ENCODE peak calls at places on chromosome 14, in nine cellular contexts. M, B, Q, P, S, W, U, V and X are unnamed samples.

GRCh38 chr14:90381999-90382451 is 14.8 kb upstream of the CALM1 start:
- DNase-seq in W (no peak), Q (peak; percentile 35), U (peak; percentile 90), V (no peak), S (no peak), M (no peak), P (no peak), B (peak; percentile 55), X (no peak)

GRCh38 chr14:100079606-100080005 is 14.4 kb downstream of the EVL start:
- DNase-seq in P (no peak), U (no peak), B (no peak), M (no peak), W (no peak), V (no peak), Q (no peak), S (no peak), X (no peak)

GRCh38 chr14:55807059-55807499 is 227.1 kb downstream of the KTN1 start:
- DNase-seq in V (peak; percentile 97), Q (peak; percentile 72), W (no peak), U (peak; percentile 96), M (peak; percentile 86), P (peak; percentile 85), S (peak; percentile 80), B (peak; percentile 28), X (peak; percentile 87)

GRCh38 chr14:91327201-91327600 is 82.7 kb upstream of the GPR68 start:
- DNase-seq in P (peak; percentile 63), V (no peak), M (no peak), S (no peak), U (no peak), Q (no peak), B (no peak), W (no peak), X (no peak)

GRCh38 chr14:66746316-66747006 is 238.5 kb downstream of the GPHN start:
- DNase-seq in M (peak; percentile 63), B (peak; percentile 12), P (no peak), U (no peak), Q (no peak), V (peak; percentile 28), W (peak; percentile 14), S (peak; percentile 58), X (no peak)

GRCh38 chr14:73787760-73788508 is 63.7 kb upstream of the PTGR2 start:
- DNase-seq in V (peak; percentile 56), M (peak; percentile 48), S (peak; percentile 55), B (no peak), U (no peak), P (peak; percentile 49), Q (no peak), W (no peak), X (no peak)

GRCh38 chr14:52802597-52802996 is 11.2 kb upstream of the GNPNAT1 start:
- DNase-seq in B (no peak), W (no peak), U (no peak), S (peak; percentile 92), M (peak; percentile 82), P (no peak), V (peak; percentile 69), Q (no peak), X (no peak)

GRCh38 chr14:24576766-24577165 is 716 bp upstream of the CTSG start:
- DNase-seq in U (no peak), V (no peak), S (no peak), Q (no peak), M (no peak), B (no peak), W (no peak), P (no peak), X (no peak)

GRCh38 chr14:63701614-63702291 is 26.1 kb downstream of the SGPP1 start:
- DNase-seq in M (no peak), W (no peak), V (no peak), S (no peak), Q (no peak), U (no peak), P (no peak), B (no peak), X (no peak)

GRCh38 chr14:64841772-64842490 is 37.8 kb downstream of the SPTB start:
- DNase-seq in V (no peak), S (no peak), W (no peak), P (peak; percentile 76), U (no peak), Q (no peak), M (peak; percentile 3), B (no peak), X (peak; percentile 61)

GRCh38 chr14:88791629-88792571 is 853 bp downstream of the EML5 start:
- DNase-seq in M (peak; percentile 1), Q (peak; percentile 29), W (peak; percentile 5), P (no peak), U (peak; percentile 25), S (no peak), V (peak; percentile 8), B (no peak), X (no peak)

GRCh38 chr14:104781271-104782077 is 14.1 kb downstream of the AKT1 start:
- DNase-seq in W (no peak), Q (no peak), U (no peak), P (no peak), S (no peak), M (no peak), B (no peak), V (no peak), X (no peak)

GRCh38 chr14:67241416-67242362 is at the start of gene PALS1:
- DNase-seq in B (peak; percentile 62), V (peak; percentile 84), W (peak; percentile 33), S (peak; percentile 88), Q (peak; percentile 32), U (no peak), P (peak; percentile 82), M (peak; percentile 88), X (no peak)

GRCh38 chr14:54881235-54881760 is 21.3 kb downstream of the GCH1 start:
- DNase-seq in B (no peak), P (no peak), V (peak; percentile 68), S (peak; percentile 46), W (no peak), Q (no peak), M (peak; percentile 66), U (no peak), X (no peak)

GRCh38 chr14:103634156-103634555 is 5.1 kb downstream of the KLC1 start:
- DNase-seq in W (no peak), M (no peak), P (no peak), Q (no peak), S (no peak), V (no peak), B (no peak), U (no peak), X (no peak)

DNA sequence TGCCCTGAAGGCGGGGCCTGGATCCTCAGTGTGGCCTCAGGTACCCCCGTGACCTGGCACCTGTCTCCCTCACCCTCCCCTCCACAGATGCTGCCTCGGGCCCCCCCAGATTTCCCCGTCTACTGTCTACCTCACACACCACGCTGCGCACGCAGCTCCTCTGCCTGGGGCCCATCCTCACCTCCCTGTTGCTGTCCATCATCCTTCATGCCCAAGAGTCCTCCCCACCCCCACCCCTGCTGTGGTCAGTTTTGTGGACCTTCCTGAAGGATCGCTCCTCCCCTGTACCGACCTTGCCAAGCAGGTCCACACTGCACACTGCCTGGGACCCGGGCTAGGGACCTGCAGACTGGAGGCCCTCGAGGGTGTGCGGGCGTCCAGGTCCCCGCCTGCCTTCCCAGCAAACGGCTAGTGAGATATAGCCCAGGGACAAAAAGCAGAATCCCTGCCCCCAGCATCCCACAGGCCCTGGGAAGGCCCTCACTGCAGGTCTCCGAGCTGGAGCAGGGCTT is 197.4 kb upstream of the DIO3 start:
- DNase-seq in M (no peak), Q (no peak), B (no peak), P (peak; percentile 69), U (no peak), W (no peak), S (no peak), V (no peak), X (no peak)
- H3K4me1 ChIP-seq in M (no peaks in the 10 kb centered on the region), Q (peaks cover 26% of the 10 kb centered on the region), B (peaks cover 28% of the 10 kb centered on the region), P (no peaks in the 10 kb centered on the region), U (peaks cover 21% of the 10 kb centered on the region), W (no peaks in the 10 kb centered on the region), S (peaks cover 4% of the 10 kb centered on the region), V (no peaks in the 10 kb centered on the region), X (no peaks in the 10 kb centered on the region)

GRCh38 chr14:50529288-50530179 is 2.8 kb downstream of the MAP4K5 start:
- DNase-seq in P (no peak), S (peak; percentile 31), V (peak; percentile 35), Q (no peak), B (no peak), W (no peak), M (peak; percentile 56), U (no peak), X (no peak)
- H3K4me3 ChIP-seq in P (no peak overlapping the region), S (peak overlapping the region; percentile 41), V (peak overlapping the region; percentile 93), Q (no peak overlapping the region), B (peak overlapping the region; percentile 90), W (no peak overlapping the region), M (peak overlapping the region; percentile 53), U (no peak overlapping the region), X (peak overlapping the region; percentile 2)

GRCh38 chr14:68523326-68523610 is 269.6 kb downstream of the ZFP36L1 start:
- DNase-seq in V (no peak), Q (no peak), S (no peak), W (no peak), B (no peak), M (no peak), P (peak; percentile 14), U (no peak), X (no peak)
- H3K27ac ChIP-seq in V (no peak overlapping the region), Q (peak overlapping the region; percentile 78), S (no peak overlapping the region), W (peak overlapping the region; percentile 67), B (no peak overlapping the region), M (no peak overlapping the region), P (peak overlapping the region; percentile 78), U (peak overlapping the region; percentile 70), X (peak overlapping the region; percentile 68)

DNA sequence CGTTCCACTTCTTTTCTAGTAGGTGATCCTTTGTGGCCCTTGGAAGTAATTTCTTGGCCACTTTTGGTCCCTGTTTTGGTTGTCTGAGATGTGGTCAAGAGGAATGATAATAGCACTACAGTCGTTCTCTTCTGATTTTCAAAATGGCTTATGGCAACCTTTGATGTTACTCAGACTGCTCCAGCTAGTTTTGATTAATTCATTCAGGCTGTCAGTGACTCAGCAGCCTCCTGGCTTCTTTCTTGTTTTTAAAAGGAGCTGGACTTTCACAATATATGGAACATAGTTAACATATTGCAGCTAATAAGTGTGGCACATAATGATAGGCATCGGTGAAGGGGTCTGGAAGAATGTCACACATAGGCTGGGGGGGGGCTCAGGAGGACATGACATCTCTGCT is 47.3 kb downstream of the WDR20 start:
- DNase-seq in U (no peak), P (no peak), M (peak; percentile 90), V (peak; percentile 80), Q (no peak), S (peak; percentile 87), W (peak; percentile 25), B (no peak), X (no peak)
- H3K4me1 ChIP-seq in U (peaks cover 7% of the 10 kb centered on the region), P (no peaks in the 10 kb centered on the region), M (peaks cover 10% of the 10 kb centered on the region), V (peaks cover 26% of the 10 kb centered on the region), Q (peaks cover 33% of the 10 kb centered on the region), S (peaks cover 13% of the 10 kb centered on the region), W (peaks cover 65% of the 10 kb centered on the region), B (peaks cover 70% of the 10 kb centered on the region), X (peaks cover 81% of the 10 kb centered on the region)

GRCh38 chr14:20801726-20802125 is 918 bp downstream of the RNASE1 start:
- DNase-seq in B (no peak), U (peak; percentile 41), V (no peak), Q (no peak), S (no peak), W (no peak), P (no peak), M (no peak), X (peak; percentile 38)
- H3K4me3 ChIP-seq in B (no peak overlapping the region), U (peak overlapping the region; percentile 31), V (no peak overlapping the region), Q (peak overlapping the region; percentile 37), S (no peak overlapping the region), W (no peak overlapping the region), P (no peak overlapping the region), M (no peak overlapping the region), X (peak overlapping the region; percentile 66)